ENCODE peak calls at places on chromosomes 12 and 14, in five cellular contexts. H, I, L, G and F are unnamed samples.

GRCh38 chr14:100271247-100271939 is 32.4 kb downstream of the YY1 start:
- DNase-seq in H (no peak), L (peak), G (no peak), I (no peak), F (no peak)

GRCh38 chr14:86357866-86358265 is 827.9 kb downstream of the FLRT2 start:
- DNase-seq in I (no peak), H (no peak), G (no peak), L (no peak), F (no peak)

GRCh38 chr12:57129311-57130288 is 1.3 kb downstream of the LRP1 start:
- DNase-seq in L (no peak), I (peak), H (no peak), G (no peak), F (no peak)

GRCh38 chr12:13234045-13234641 is 37.6 kb downstream of the EMP1 start:
- DNase-seq in G (no peak), I (peak), H (peak), L (peak), F (peak)

GRCh38 chr12:48882325-48882687 is 16.6 kb upstream of the RND1 start:
- DNase-seq in I (no peak), H (no peak), G (no peak), L (no peak), F (no peak)

GRCh38 chr12:69704357-69704756 is 5.3 kb upstream of the BEST3 start:
- DNase-seq in L (no peak), G (no peak), H (no peak), I (no peak), F (no peak)

GRCh38 chr14:75165586-75166391 is 10.6 kb downstream of the TMED10 start:
- DNase-seq in H (no peak), G (no peak), L (no peak), I (no peak), F (no peak)

GRCh38 chr12:15276088-15276698 is 46.1 kb upstream of the PTPRO start:
- DNase-seq in H (peak), G (no peak), I (peak), L (peak), F (no peak)

GRCh38 chr12:94769040-94769420 is 118.7 kb upstream of the TMCC3 start:
- DNase-seq in I (no peak), L (no peak), H (no peak), G (peak), F (no peak)

GRCh38 chr14:68775614-68776126 is 17.2 kb downstream of the ZFP36L1 start:
- DNase-seq in H (no peak), G (no peak), L (no peak), I (no peak), F (no peak)

GRCh38 chr14:60561845-60562746 is 53.1 kb downstream of the SIX6 start:
- DNase-seq in I (peak), H (peak), G (peak), L (peak), F (peak)

GRCh38 chr12:96117460-96117859 is 76.7 kb upstream of the ELK3 start:
- DNase-seq in L (peak), H (no peak), G (no peak), I (no peak), F (no peak)

GRCh38 chr14:76262591-76262990 is 110.9 kb downstream of the GPATCH2L start:
- DNase-seq in G (no peak), L (no peak), I (no peak), H (no peak), F (no peak)

GRCh38 chr14:103868242-103868897 is 21.0 kb upstream of the PPP1R13B start:
- DNase-seq in H (no peak), L (no peak), I (peak), G (no peak), F (no peak)

GRCh38 chr12:127416796-127417195 is 850.2 kb upstream of the TMEM132C start:
- DNase-seq in I (no peak), L (no peak), H (no peak), G (no peak), F (no peak)

GRCh38 chr12:131346578-131347344 is 364.1 kb upstream of the SFSWAP start:
- DNase-seq in G (no peak), L (no peak), I (no peak), H (no peak), F (no peak)

GRCh38 chr12:74980510-74980909 is 229.1 kb downstream of the KCNC2 start:
- DNase-seq in I (no peak), L (no peak), G (no peak), H (no peak), F (no peak)

GRCh38 chr12:122366685-122367475 is 55.6 kb downstream of the CLIP1 start:
- DNase-seq in L (peak), I (no peak), G (no peak), H (peak), F (no peak)

GRCh38 chr12:1357171-1357570 is 237.2 kb downstream of the FBXL14 start:
- DNase-seq in H (no peak), I (no peak), L (no peak), G (no peak), F (no peak)

GRCh38 chr12:1356285-1356684 is 238.1 kb downstream of the FBXL14 start:
- DNase-seq in I (no peak), L (no peak), G (no peak), H (no peak), F (no peak)

GRCh38 chr12:1362143-1362542 is 232.2 kb downstream of the FBXL14 start:
- DNase-seq in G (no peak), I (no peak), H (no peak), L (no peak), F (no peak)

GRCh38 chr12:1357711-1358110 is 236.7 kb downstream of the FBXL14 start:
- DNase-seq in G (no peak), I (no peak), L (no peak), H (no peak), F (no peak)

DNA sequence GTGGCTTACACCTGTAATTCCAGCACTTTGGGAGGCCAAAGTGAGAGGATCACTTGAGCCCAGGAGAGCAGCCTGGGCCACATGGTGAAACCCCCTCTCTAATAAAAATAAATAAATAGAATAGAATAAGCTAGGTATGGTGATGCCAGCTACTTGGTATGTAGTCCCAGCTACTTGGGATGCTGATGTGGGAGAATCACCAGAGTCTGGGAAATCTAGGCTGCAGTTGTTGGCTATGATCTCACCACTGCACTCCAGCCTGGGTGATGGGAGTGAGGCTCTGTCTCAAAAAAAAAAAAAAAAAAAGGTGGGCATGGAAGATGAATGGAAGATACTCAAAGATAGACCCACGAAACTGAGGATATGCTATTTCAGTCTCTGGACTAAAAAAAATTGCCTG is 233.6 kb downstream of the FBXL14 start:
- DNase-seq in I (no peak), H (no peak), G (no peak), L (no peak), F (no peak)
- TF ChIP-seq SIN3A in I (no peak), H (no peak), G (no peak), L (no peak), F (no peak)

DNA sequence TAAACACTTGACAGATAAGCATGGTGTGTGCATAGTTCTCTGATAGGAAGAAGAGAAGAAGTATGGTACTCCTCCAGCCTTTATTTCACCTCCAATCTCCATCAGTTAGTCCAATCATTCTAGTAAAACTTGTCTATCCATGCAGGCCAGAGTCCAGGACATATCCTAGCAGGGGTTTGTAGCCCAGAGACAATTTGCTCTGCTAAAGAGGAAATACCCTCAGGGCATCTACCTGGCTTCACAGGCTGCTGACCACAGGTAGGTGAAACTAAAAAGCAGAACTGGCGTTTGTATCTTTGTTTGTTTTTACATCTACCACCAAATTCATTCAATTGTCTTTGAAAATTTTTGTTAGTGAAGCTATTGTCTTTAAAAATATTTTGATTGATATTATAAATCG is 717.6 kb downstream of the FSCB start:
- DNase-seq in I (no peak), L (no peak), H (no peak), G (no peak), F (no peak)
- TF ChIP-seq CHD2 in I (no peak), L (no peak), H (no peak), G (no peak), F (no peak)

GRCh38 chr12:5083955-5084849 is 40.5 kb downstream of the KCNA5 start:
- DNase-seq in H (peak), I (peak), G (peak), L (peak), F (no peak)
- TF ChIP-seq SIN3A in H (no peak), I (no peak), G (no peak), L (no peak), F (no peak)

DNA sequence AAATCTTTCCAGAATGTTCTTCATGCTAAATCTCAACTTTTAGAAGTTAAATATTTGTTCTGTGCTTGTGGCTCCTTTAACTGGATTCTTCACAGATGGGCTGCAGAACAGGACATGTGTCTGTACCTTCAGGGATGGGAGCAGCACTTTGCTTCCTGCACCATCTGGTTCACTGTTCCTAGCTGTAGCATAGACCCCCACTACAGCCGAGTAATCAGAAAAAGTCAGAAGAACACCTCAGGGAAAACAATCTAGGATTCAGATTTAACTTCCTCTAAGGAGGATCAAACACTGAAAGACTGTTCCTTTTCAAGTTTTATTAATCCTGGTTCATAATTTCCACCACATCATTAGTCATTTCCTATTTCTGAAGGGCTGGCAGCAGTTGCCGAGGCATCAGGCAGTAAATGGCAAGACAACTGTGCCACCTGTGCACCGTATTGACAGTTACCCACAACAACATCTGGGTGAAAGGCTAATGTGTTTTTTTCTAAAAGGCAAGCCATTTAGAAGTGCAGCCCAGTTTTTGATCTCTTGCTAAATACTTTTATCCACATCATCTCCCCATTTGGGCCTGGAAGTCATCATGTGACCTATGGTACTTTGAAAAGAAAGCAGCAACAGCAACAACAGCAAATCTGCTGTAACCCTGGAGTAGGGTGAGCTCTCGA is 212.8 kb upstream of the BMP4 start:
- DNase-seq in H (no peak), G (no peak), L (no peak), I (no peak), F (no peak)
- TF ChIP-seq CHD2 in H (no peak), G (no peak), L (no peak), I (no peak), F (no peak)

GRCh38 chr12:11026118-11026517 is 3.7 kb upstream of the TAS2R19 start:
- DNase-seq in H (no peak), I (no peak), L (no peak), G (no peak), F (peak)

DNA sequence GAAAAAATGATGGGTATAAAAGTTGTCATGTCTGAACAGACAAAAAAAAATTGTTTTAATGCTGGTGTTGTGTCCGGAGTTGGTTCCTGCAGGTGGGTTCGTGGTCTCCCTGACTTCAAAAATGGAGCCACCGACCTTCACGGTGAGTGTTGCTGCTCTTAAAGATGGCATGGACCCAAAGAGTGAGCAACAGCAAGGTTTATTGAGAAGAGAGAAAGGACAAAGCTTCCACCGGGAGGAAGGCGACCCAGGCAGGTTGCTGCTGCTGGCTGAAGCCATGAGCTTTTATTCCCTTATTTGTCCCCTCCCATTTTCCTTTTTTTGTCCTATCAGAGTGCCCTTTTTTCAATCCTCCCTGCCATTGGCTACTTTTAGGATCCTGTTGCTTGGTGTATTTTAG is at the start of gene TAS2R31:
- DNase-seq in H (no peak), L (no peak), I (no peak), G (no peak), F (no peak)
- TF ChIP-seq SIN3A in H (no peak), L (no peak), I (no peak), G (no peak), F (no peak)

GRCh38 chr14:52835122-52835903 is 43.9 kb upstream of the GNPNAT1 start:
- DNase-seq in G (no peak), H (no peak), L (no peak), I (peak), F (no peak)
- TF ChIP-seq CHD2 in G (no peak), H (no peak), L (no peak), I (peak), F (no peak)

DNA sequence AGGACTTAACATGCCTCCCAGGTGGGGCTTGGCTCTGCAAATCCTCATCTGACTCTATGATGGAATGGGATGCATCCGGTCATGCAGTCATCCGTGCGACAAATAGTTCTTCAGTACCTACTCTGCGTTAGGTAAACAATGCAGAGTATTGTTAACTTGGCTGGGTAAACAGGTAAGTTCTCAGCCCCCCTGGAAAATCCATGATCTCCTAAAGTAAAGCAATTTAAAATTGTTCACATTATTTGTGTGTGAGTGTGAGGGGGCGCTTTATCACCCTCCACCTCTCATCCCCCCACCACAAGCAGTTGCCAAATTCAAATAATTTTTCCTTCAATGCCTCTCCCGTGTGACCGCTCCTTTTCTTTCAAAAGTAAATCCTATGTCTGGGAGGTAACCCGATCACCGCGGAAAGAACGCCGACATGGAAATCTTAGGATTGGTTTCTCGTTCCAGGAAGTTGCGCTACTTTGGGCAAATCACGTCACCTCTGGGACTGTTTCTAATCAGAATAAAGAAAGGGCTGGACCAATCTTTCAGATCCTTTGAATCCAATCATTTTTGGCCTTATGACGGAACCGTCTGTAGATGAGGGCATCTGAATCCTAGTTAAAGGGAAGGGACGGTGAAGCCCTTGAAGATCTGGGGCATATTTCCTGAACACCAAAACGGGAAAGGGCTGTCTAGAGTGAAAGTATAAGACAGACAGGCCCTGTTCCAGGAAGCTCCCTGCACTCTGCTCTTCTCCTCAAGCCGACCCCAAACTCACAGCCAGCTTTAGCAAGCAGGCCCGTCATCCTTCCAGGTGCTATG is 44.0 kb upstream of the SINHCAF start:
- DNase-seq in G (no peak), H (no peak), I (no peak), L (peak), F (no peak)
- TF ChIP-seq SIN3A in G (no peak), H (no peak), I (no peak), L (no peak), F (no peak)

GRCh38 chr14:105168093-105168420 is 519 bp downstream of the JAG2 start:
- DNase-seq in I (peak), G (no peak), H (peak), L (no peak), F (no peak)

GRCh38 chr14:105168979-105169507 is 467 bp upstream of the JAG2 start:
- DNase-seq in L (no peak), I (peak), G (no peak), H (peak), F (peak)

GRCh38 chr14:105167303-105168092 is 1.1 kb downstream of the JAG2 start:
- DNase-seq in H (peak), I (peak), L (no peak), G (no peak), F (no peak)

GRCh38 chr14:105169776-105170655 is 1.4 kb upstream of the JAG2 start:
- DNase-seq in G (no peak), H (no peak), L (no peak), I (no peak), F (no peak)

DNA sequence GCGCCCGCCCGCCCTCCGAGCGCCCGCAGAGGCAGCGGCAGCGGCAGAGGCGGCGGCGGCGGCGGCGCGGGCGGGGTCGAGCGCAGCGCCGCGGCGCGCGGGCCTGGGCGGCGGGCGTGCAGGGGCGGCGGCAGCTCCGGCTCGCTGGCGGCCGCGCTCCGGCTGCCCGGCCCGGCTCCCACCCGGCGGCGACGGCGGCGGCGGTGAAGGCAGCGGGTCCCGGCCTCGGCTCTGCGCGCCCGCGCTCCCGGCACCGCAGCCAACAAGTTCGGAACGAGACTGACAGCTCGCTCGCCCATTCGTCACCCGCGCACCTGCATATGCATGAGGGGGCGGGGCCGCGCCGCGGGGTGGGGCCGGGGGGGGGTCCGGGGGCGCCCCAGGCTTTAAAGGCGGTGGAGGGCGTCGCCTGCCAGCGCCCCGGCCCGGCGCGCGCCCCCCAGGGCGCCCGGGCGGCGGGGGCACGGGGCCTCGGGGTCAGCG is at the start of gene JAG2:
- DNase-seq in I (peak), L (no peak), G (no peak), H (no peak), F (no peak)
- TF ChIP-seq CHD2 in I (no peak), L (no peak), G (no peak), H (no peak), F (no peak)

GRCh38 chr14:61733972-61734371 is 28.2 kb upstream of the SNAPC1 start:
- DNase-seq in G (no peak), I (no peak), H (no peak), L (no peak), F (no peak)

GRCh38 chr14:61742383-61742782 is 19.8 kb upstream of the SNAPC1 start:
- DNase-seq in L (no peak), G (no peak), H (no peak), I (no peak), F (no peak)

GRCh38 chr14:61739133-61739532 is 23.1 kb upstream of the SNAPC1 start:
- DNase-seq in H (no peak), L (no peak), G (no peak), I (no peak), F (no peak)

GRCh38 chr14:61736751-61737150 is 25.5 kb upstream of the SNAPC1 start:
- DNase-seq in I (no peak), G (no peak), L (no peak), H (no peak), F (no peak)

DNA sequence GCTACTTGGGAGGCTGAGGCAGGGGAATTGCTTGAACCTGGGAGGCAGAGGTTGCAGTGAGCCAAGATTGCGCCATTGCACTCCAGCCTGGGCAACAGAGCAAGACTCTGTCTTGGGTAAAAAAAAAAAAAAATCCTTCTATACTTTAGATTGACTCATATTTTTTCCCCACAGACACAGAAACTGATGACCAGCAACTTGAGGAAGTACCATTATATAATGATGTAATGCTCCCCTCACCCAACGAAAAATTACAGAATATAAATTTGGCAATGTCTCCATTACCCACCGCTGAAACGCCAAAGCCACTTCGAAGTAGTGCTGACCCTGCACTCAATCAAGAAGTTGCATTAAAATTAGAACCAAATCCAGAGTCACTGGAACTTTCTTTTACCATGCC is 24.3 kb upstream of the SNAPC1 start:
- DNase-seq in I (no peak), G (no peak), L (no peak), H (no peak), F (no peak)
- TF ChIP-seq SIN3A in I (no peak), G (no peak), L (no peak), H (no peak), F (no peak)